ENCODE peak calls at places on chromosomes 3 and 15, in ten cellular contexts. C is stimulated activated naive CD4-positive, alpha-beta T cell treated with Interleukin-2 at 50 U/mL for 16 hours; G is EL; X is stimulated activated naive B cell treated with anti-CD40 and anti-IgM and Interleukin-4, amounts not matched to agents 10 μg/mL and 1 μg/mL and 100 μg/mL, for 72 hours; V is caudate nucleus; L is activated CD8-positive, alpha-beta memory T cell treated with anti-CD3 and anti-CD28 coated beads for 24 hours; I is cardiac fibroblast; B is tibial nerve; D is activated gamma-delta T cell; P is left cardiac atrium. W is an unnamed sample.

GRCh38 chr3:171393032-171393744 is 67.0 kb downstream of the TNIK start:
- DNase-seq in C (no peak), D (no peak), X (no peak), P (no peak), G (no peak), V (no peak), B (no peak), I (peak; percentile 80), L (no peak), W (no peak)

GRCh38 chr3:37135561-37135960 is 38.8 kb downstream of the LRRFIP2 start:
- DNase-seq in L (no peak), G (no peak), I (no peak), B (no peak), X (no peak), D (no peak), C (no peak), V (no peak), P (no peak), W (no peak)

GRCh38 chr3:70970136-70970535 is 613.4 kb downstream of the FOXP1 start:
- DNase-seq in I (no peak), C (no peak), B (no peak), L (no peak), V (no peak), G (no peak), D (no peak), X (no peak), P (no peak), W (no peak)

GRCh38 chr3:87733671-87734367 is 325.0 kb downstream of the CGGBP1 start:
- DNase-seq in B (no peak), D (no peak), X (no peak), L (no peak), V (no peak), C (no peak), P (no peak), I (no peak), G (no peak), W (no peak)

GRCh38 chr3:160473978-160474377 is 24.4 kb upstream of the TRIM59 start:
- DNase-seq in C (no peak), B (no peak), D (no peak), G (peak; percentile 96), V (no peak), I (peak; percentile 86), P (no peak), X (no peak), L (no peak), W (no peak)

GRCh38 chr3:74845086-74845485 is 230.6 kb upstream of the CNTN3 start:
- DNase-seq in L (no peak), D (no peak), I (no peak), V (no peak), P (no peak), C (no peak), X (no peak), B (no peak), G (no peak), W (no peak)

GRCh38 chr15:83491486-83491885 is 44.3 kb downstream of the SH3GL3 start:
- DNase-seq in I (no peak), G (no peak), L (no peak), B (no peak), D (no peak), X (no peak), P (no peak), C (no peak), V (no peak), W (no peak)

GRCh38 chr3:194637541-194638400 is 4.6 kb upstream of the TMEM44 start:
- DNase-seq in B (no peak), I (no peak), V (no peak), G (no peak), P (no peak), D (no peak), X (no peak), C (no peak), L (peak; percentile 21), W (no peak)

GRCh38 chr3:25870452-25870851 is 80.6 kb downstream of the OXSM start:
- DNase-seq in L (no peak), X (no peak), B (no peak), I (no peak), G (peak; percentile 40), C (no peak), V (no peak), D (no peak), P (no peak), W (no peak)

W was measured in uterus.